ENCODE peak calls at places on chromosomes 6 and 20, in nine cellular contexts. O, I, B, S, Y, R, N, C and H are unnamed samples.

GRCh38 chr6:33028220-33028849 is 18.9 kb upstream of the HLA-DOA start:
- DNase-seq in N (no peak), Y (no peak), I (no peak), S (peak), C (no peak), O (no peak), B (no peak), R (no peak), H (no peak)

GRCh38 chr6:17709476-17709875 is 2.8 kb upstream of the NUP153 start:
- DNase-seq in S (no peak), I (no peak), N (no peak), Y (no peak), B (no peak), O (peak), C (no peak), R (no peak), H (no peak)

GRCh38 chr20:32263398-32263954 is 14.0 kb upstream of the KIF3B start:
- DNase-seq in Y (no peak), C (no peak), O (no peak), N (no peak), I (no peak), R (no peak), B (no peak), S (no peak), H (no peak)

GRCh38 chr6:169363590-169363989 is 109.9 kb upstream of the THBS2 start:
- DNase-seq in Y (no peak), I (no peak), B (no peak), S (no peak), N (no peak), R (peak), C (no peak), O (peak), H (peak)

GRCh38 chr6:147508073-147508870 is at the start of gene SAMD5:
- DNase-seq in I (peak), B (no peak), S (peak), C (peak), N (peak), O (peak), Y (no peak), R (peak), H (peak)

GRCh38 chr6:137933696-137934095 is 66.6 kb downstream of the TNFAIP3 start:
- DNase-seq in C (no peak), Y (no peak), R (no peak), O (peak), S (no peak), N (no peak), B (no peak), I (no peak), H (peak)

GRCh38 chr6:110612298-110612697 is 135.9 kb upstream of the SLC22A16 start:
- DNase-seq in C (no peak), I (no peak), O (no peak), Y (no peak), S (no peak), B (no peak), R (no peak), N (no peak), H (no peak)

GRCh38 chr6:24600903-24601302 is 45.1 kb downstream of the KIAA0319 start:
- DNase-seq in O (no peak), I (no peak), N (no peak), B (no peak), C (no peak), R (no peak), S (no peak), Y (no peak), H (no peak)